ENCODE peak calls at places on chromosomes 2 and 18, in nine cellular contexts. A is NCI-H748 treated with DMSO at 0.1 percent for 48 hours; R is lung; H is stimulated activated CD4-positive, alpha-beta T cell treated with anti-CD3 and anti-CD28 coated beads, Interleukin-15, amount 100 ng/mL, for 1 hour; J is stimulated activated CD8-positive, alpha-beta memory T cell treated with anti-CD3 and anti-CD28 coated beads, Interleukin-12 subunit alpha, Interleukin-12 subunit beta, amount 100 ng/mL, for 1 hour; K is epithelial cell of esophagus; P is cardiac muscle cell; L is iris pigment epithelial cell; V is HEK293T. Y is an unnamed sample.

GRCh38 chr2:210517169-210517693 is 39.2 kb upstream of the CPS1 start:
- DNase-seq in A (no peak), R (no peak), H (no peak), J (no peak), K (no peak), P (no peak), L (no peak), V (no peak), Y (no peak)

GRCh38 chr18:34871435-34871834 is 161.3 kb downstream of the DTNA start:
- DNase-seq in A (no peak), R (no peak), H (no peak), J (no peak), K (no peak), P (peak; percentile 5), L (no peak), V (no peak), Y (no peak)

GRCh38 chr2:150081775-150082517 is 405.5 kb downstream of the RND3 start:
- DNase-seq in A (no peak), R (no peak), H (no peak), J (no peak), K (peak; percentile 30), P (peak; percentile 44), L (no peak), V (no peak), Y (no peak)

GRCh38 chr2:1234731-1235308 is 178.4 kb upstream of the TPO start:
- DNase-seq in A (no peak), R (no peak), H (no peak), J (no peak), K (no peak), P (no peak), L (peak; percentile 54), V (no peak), Y (no peak)

GRCh38 chr18:3360211-3360610 is 89.8 kb upstream of the TGIF1 start:
- DNase-seq in A (no peak), R (no peak), H (no peak), J (no peak), K (no peak), P (no peak), L (no peak), V (no peak), Y (peak; percentile 23)

GRCh38 chr2:174322139-174322538 is 12.6 kb upstream of the SP9 start:
- DNase-seq in A (no peak), R (no peak), H (no peak), J (no peak), K (no peak), P (no peak), L (no peak), V (no peak), Y (no peak)

GRCh38 chr2:215729985-215730620 is 283.2 kb downstream of the MREG start:
- DNase-seq in A (no peak), R (no peak), H (no peak), J (no peak), K (peak; percentile 46), P (no peak), L (no peak), V (no peak), Y (peak; percentile 72)

GRCh38 chr2:230927711-230928341 is 2.8 kb upstream of the GPR55 start:
- DNase-seq in A (no peak), R (no peak), H (no peak), J (no peak), K (no peak), P (no peak), L (no peak), V (no peak), Y (no peak)

Y was measured in trophoblast cell.